ENCODE peak calls at places on chromosome 12, in five cellular contexts. P, U, G, T and M are unnamed samples.

GRCh38 chr12:9883175-9883574 is 1.9 kb downstream of the KLRF2 start:
- DNase-seq in P (no peak), U (no peak), G (no peak), T (no peak), M (no peak)

GRCh38 chr12:62625238-62625637 is 158.6 kb downstream of the MON2 start:
- DNase-seq in P (no peak), U (peak), G (peak), T (peak), M (no peak)

GRCh38 chr12:44154128-44154527 is 318.2 kb downstream of the TMEM117 start:
- DNase-seq in P (no peak), U (no peak), G (no peak), T (no peak), M (no peak)

GRCh38 chr12:58491296-58491695 is 429.0 kb downstream of the LRIG3 start:
- DNase-seq in P (no peak), U (no peak), G (peak), T (peak), M (no peak)

GRCh38 chr12:100326208-100326607 is 30.7 kb upstream of the SLC17A8 start:
- DNase-seq in P (no peak), U (no peak), G (no peak), T (no peak), M (no peak)

GRCh38 chr12:30200864-30201263 is 417.1 kb upstream of the TMTC1 start:
- DNase-seq in P (no peak), U (no peak), G (no peak), T (no peak), M (no peak)

GRCh38 chr12:75389706-75390105 is 1.2 kb upstream of the GLIPR1L2 start:
- DNase-seq in P (no peak), U (no peak), G (no peak), T (no peak), M (no peak)

GRCh38 chr12:6641131-6641530 is 5.4 kb upstream of the LPAR5 start:
- DNase-seq in P (no peak), U (no peak), G (no peak), T (no peak), M (no peak)

GRCh38 chr12:26119391-26119981 is 5.4 kb downstream of the BHLHE41 start:
- DNase-seq in P (no peak), U (no peak), G (peak), T (peak), M (no peak)

GRCh38 chr12:74732801-74733200 is 195.2 kb downstream of the ATXN7L3B start:
- DNase-seq in P (no peak), U (no peak), G (no peak), T (no peak), M (no peak)

GRCh38 chr12:116977465-116978380 is 67.0 kb downstream of the FBXW8 start:
- DNase-seq in P (no peak), U (no peak), G (no peak), T (no peak), M (no peak)

GRCh38 chr12:1966561-1967211 is 37.6 kb downstream of the DCP1B start:
- DNase-seq in P (no peak), U (no peak), G (no peak), T (no peak), M (no peak)

GRCh38 chr12:105671720-105672119 is 341.2 kb downstream of the C12orf75 start:
- DNase-seq in P (no peak), U (no peak), G (peak), T (no peak), M (no peak)

GRCh38 chr12:49161092-49161795 is 27.6 kb downstream of the TUBA1A start:
- DNase-seq in P (no peak), U (no peak), G (no peak), T (no peak), M (no peak)

GRCh38 chr12:98736352-98737326 is 91.5 kb downstream of the APAF1 start:
- DNase-seq in P (no peak), U (peak), G (no peak), T (peak), M (no peak)

GRCh38 chr12:21276826-21277225 is 57.9 kb downstream of the SLCO1A2 start:
- DNase-seq in P (no peak), U (no peak), G (no peak), T (no peak), M (no peak)